ENCODE peak calls at places on chromosomes 7 and 10, in nine cellular contexts. H, X, V, Q, E, M, L, F and S are unnamed samples.

GRCh38 chr10:6052247-6053221 is 9.6 kb downstream of the IL2RA start:
- DNase-seq in H (peak; percentile 38), Q (peak; percentile 80), V (peak; percentile 65), L (peak; percentile 75), E (peak; percentile 83), F (no peak), M (peak; percentile 20), X (no peak), S (no peak)

GRCh38 chr10:110498087-110498981 is 627 bp downstream of the DUSP5 start:
- DNase-seq in M (peak; percentile 42), F (peak; percentile 77), E (peak; percentile 68), H (peak; percentile 51), L (peak; percentile 42), Q (peak; percentile 90), X (peak; percentile 77), V (peak; percentile 23), S (no peak)

GRCh38 chr10:11018830-11019692 is 1.4 kb downstream of the CELF2 start:
- DNase-seq in Q (no peak), X (no peak), E (no peak), M (no peak), F (no peak), V (no peak), H (no peak), L (no peak), S (no peak)

GRCh38 chr10:47384148-47384921 is at the start of gene ZNF488:
- DNase-seq in X (peak; percentile 90), V (peak; percentile 29), M (peak; percentile 92), Q (peak; percentile 95), E (peak; percentile 80), L (peak; percentile 70), F (peak; percentile 89), H (peak; percentile 84), S (peak; percentile 26)

GRCh38 chr7:70426249-70426880 is 705.6 kb upstream of the GALNT17 start:
- DNase-seq in V (no peak), H (peak; percentile 69), M (no peak), E (no peak), L (no peak), X (no peak), F (no peak), Q (no peak), S (no peak)

GRCh38 chr10:77887631-77888355 is 38.8 kb downstream of the DLG5 start:
- DNase-seq in M (no peak), E (no peak), X (peak; percentile 65), F (no peak), L (no peak), H (no peak), Q (no peak), V (no peak), S (no peak)

GRCh38 chr7:77738871-77739270 is 42.6 kb downstream of the RSBN1L start:
- DNase-seq in M (no peak), X (peak; percentile 83), F (no peak), H (no peak), E (no peak), Q (no peak), L (no peak), V (no peak), S (no peak)

GRCh38 chr10:18984531-18984930 is 64.1 kb upstream of the MALRD1 start:
- DNase-seq in F (no peak), V (no peak), H (no peak), E (no peak), X (no peak), L (no peak), Q (no peak), M (no peak), S (no peak)

GRCh38 chr7:99038086-99038855 is 105.6 kb downstream of the SMURF1 start:
- DNase-seq in M (no peak), L (no peak), V (no peak), Q (peak; percentile 82), F (no peak), X (no peak), E (no peak), H (no peak), S (no peak)

GRCh38 chr7:5497158-5498103 is 73.8 kb upstream of the TNRC18 start:
- DNase-seq in F (no peak), X (no peak), L (no peak), M (no peak), H (no peak), V (no peak), Q (no peak), E (no peak), S (no peak)

GRCh38 chr10:43196981-43197833 is 59.0 kb downstream of the CSGALNACT2 start:
- DNase-seq in V (no peak), F (no peak), E (no peak), X (no peak), M (no peak), L (no peak), Q (no peak), H (no peak), S (no peak)

GRCh38 chr7:26198133-26198780 is 2.3 kb downstream of the HNRNPA2B1 start:
- DNase-seq in F (no peak), L (no peak), H (peak; percentile 84), Q (no peak), X (peak; percentile 83), E (no peak), V (no peak), M (peak; percentile 39), S (peak; percentile 28)

GRCh38 chr10:31099664-31100063 is 68.0 kb upstream of the ZNF438 start:
- DNase-seq in V (peak; percentile 20), M (peak; percentile 67), Q (no peak), X (no peak), F (no peak), L (peak; percentile 33), H (no peak), E (peak; percentile 39), S (no peak)

GRCh38 chr7:28272461-28272877 is 91.9 kb upstream of the JAZF1 start:
- DNase-seq in F (peak; percentile 33), V (no peak), Q (peak; percentile 85), X (peak; percentile 83), L (peak; percentile 1), E (peak; percentile 39), H (peak; percentile 86), M (peak; percentile 29), S (no peak)

GRCh38 chr7:140214075-140214684 is 37.4 kb upstream of the KDM7A start:
- DNase-seq in X (peak; percentile 36), E (no peak), V (no peak), M (peak; percentile 89), F (peak; percentile 28), L (no peak), H (peak; percentile 29), Q (peak; percentile 86), S (peak; percentile 64)

GRCh38 chr10:88149906-88150305 is 286.5 kb downstream of the PTEN start:
- DNase-seq in V (no peak), M (no peak), H (no peak), Q (no peak), L (no peak), E (no peak), F (no peak), X (no peak), S (no peak)

GRCh38 chr10:96587255-96588059 is 645 bp upstream of the TM9SF3 start:
- DNase-seq in Q (peak; percentile 94), E (no peak), L (no peak), V (peak; percentile 43), X (peak; percentile 91), F (peak; percentile 79), H (peak; percentile 74), M (peak; percentile 47), S (peak; percentile 31)

GRCh38 chr10:71064413-71065118 is 147.8 kb upstream of the UNC5B start:
- DNase-seq in E (no peak), V (no peak), H (no peak), X (no peak), Q (no peak), M (no peak), F (peak; percentile 71), L (no peak), S (no peak)